ENCODE peak calls at places on chromosomes 3 and 15, in six cellular contexts. U, L, F, N, C and P are unnamed samples.

GRCh38 chr3:73766599-73767378 is 142.0 kb upstream of the PDZRN3 start:
- DNase-seq in C (no peak), F (no peak), U (no peak), L (no peak), N (no peak), P (no peak)

GRCh38 chr3:168475730-168476129 is 380.0 kb upstream of the GOLIM4 start:
- DNase-seq in F (no peak), N (no peak), L (no peak), C (no peak), U (no peak), P (no peak)

GRCh38 chr3:62585861-62586260 is 212.5 kb upstream of the FEZF2 start:
- DNase-seq in N (no peak), F (no peak), C (no peak), L (no peak), U (no peak), P (no peak)

GRCh38 chr15:44158111-44158510 is 37.0 kb downstream of the FRMD5 start:
- DNase-seq in C (no peak), N (no peak), F (no peak), U (no peak), L (no peak), P (no peak)

GRCh38 chr15:41943543-41944312 is 28.6 kb downstream of the EHD4 start:
- DNase-seq in L (no peak), U (no peak), N (no peak), C (no peak), F (no peak), P (no peak)

GRCh38 chr15:38193496-38193895 is 59.1 kb upstream of the SPRED1 start:
- DNase-seq in U (no peak), C (no peak), N (no peak), L (no peak), F (no peak), P (no peak)

GRCh38 chr3:20375302-20375701 is 189.3 kb upstream of the SGO1 start:
- DNase-seq in L (no peak), U (no peak), F (no peak), N (no peak), C (no peak), P (no peak)

GRCh38 chr15:28094732-28095521 is 4.2 kb downstream of the OCA2 start:
- DNase-seq in L (no peak), N (no peak), C (no peak), F (no peak), U (peak), P (no peak)

GRCh38 chr15:65344909-65345275 is 32.9 kb downstream of the IGDCC3 start:
- DNase-seq in C (no peak), L (no peak), F (no peak), U (no peak), N (no peak), P (no peak)

GRCh38 chr15:92051726-92052125 is 198.2 kb downstream of the SLCO3A1 start:
- DNase-seq in F (no peak), N (no peak), U (no peak), C (no peak), L (no peak), P (no peak)

GRCh38 chr15:44435893-44436667 is 8.7 kb downstream of the CTDSPL2 start:
- DNase-seq in U (no peak), C (no peak), F (no peak), N (no peak), L (no peak), P (no peak)

GRCh38 chr3:98573231-98573728 is 20.1 kb downstream of the CPOX start:
- DNase-seq in F (no peak), N (no peak), L (no peak), C (peak), U (no peak), P (no peak)

GRCh38 chr3:128550471-128551126 is 57.6 kb upstream of the GATA2 start:
- DNase-seq in L (no peak), U (no peak), F (no peak), N (no peak), C (no peak), P (no peak)

GRCh38 chr15:75725719-75726607 is 13.3 kb upstream of the CSPG4 start:
- DNase-seq in C (no peak), U (no peak), L (no peak), F (no peak), N (no peak), P (no peak)

GRCh38 chr3:159280326-159280725 is 478.5 kb downstream of the MFSD1 start:
- DNase-seq in C (no peak), F (no peak), U (no peak), L (no peak), N (no peak), P (no peak)

GRCh38 chr3:72155391-72156064 is 370.6 kb upstream of the PROK2 start:
- DNase-seq in C (peak), N (no peak), U (no peak), L (no peak), F (peak), P (no peak)

GRCh38 chr3:64438837-64439236 is 213.6 kb upstream of the PRICKLE2 start:
- DNase-seq in C (no peak), L (no peak), U (no peak), F (no peak), N (no peak), P (no peak)

GRCh38 chr3:167882057-167882667 is 146.6 kb downstream of the SERPINI1 start:
- DNase-seq in C (peak), N (no peak), L (no peak), U (no peak), F (peak), P (no peak)

GRCh38 chr15:80185152-80185551 is 32.4 kb downstream of the FAH start:
- DNase-seq in F (no peak), U (no peak), L (no peak), C (no peak), N (no peak), P (no peak)

GRCh38 chr3:64445318-64446300 is 220.3 kb upstream of the PRICKLE2 start:
- DNase-seq in L (no peak), F (no peak), C (no peak), U (peak), N (no peak), P (peak)

GRCh38 chr15:88256261-88257230 is at the start of gene NTRK3:
- DNase-seq in F (no peak), N (no peak), U (peak), L (no peak), C (no peak), P (no peak)

GRCh38 chr15:89768071-89768500 is 8.0 kb upstream of the MESP2 start:
- DNase-seq in C (no peak), U (no peak), L (no peak), N (no peak), F (no peak), P (no peak)

GRCh38 chr3:170633573-170633972 is 47.7 kb upstream of the SLC7A14 start:
- DNase-seq in N (no peak), F (no peak), L (no peak), U (no peak), C (peak), P (no peak)

GRCh38 chr15:80721476-80721875 is 26.4 kb downstream of the ABHD17C start:
- DNase-seq in L (no peak), N (no peak), U (no peak), F (no peak), C (no peak), P (no peak)

GRCh38 chr3:194871864-194872668 is 186.4 kb downstream of the FAM43A start:
- DNase-seq in C (no peak), N (no peak), U (no peak), F (no peak), L (no peak), P (no peak)

GRCh38 chr3:45793482-45794176 is 2.7 kb downstream of the SLC6A20 start:
- DNase-seq in C (no peak), U (no peak), L (no peak), N (no peak), F (no peak), P (no peak)

GRCh38 chr3:172407872-172408271 is 40.4 kb downstream of the GHSR start:
- DNase-seq in N (no peak), U (no peak), F (no peak), C (no peak), L (no peak), P (no peak)

GRCh38 chr15:81297147-81297572 is 26.8 kb downstream of the STARD5 start:
- DNase-seq in C (no peak), F (no peak), L (no peak), N (no peak), U (no peak), P (no peak)

GRCh38 chr3:34178415-34178814 is 380.0 kb downstream of the PDCD6IP start:
- DNase-seq in F (no peak), L (no peak), C (no peak), U (no peak), N (no peak), P (no peak)

GRCh38 chr3:13008114-13008995 is 64.9 kb downstream of the IQSEC1 start:
- DNase-seq in L (no peak), F (no peak), N (no peak), C (no peak), U (no peak), P (no peak)

GRCh38 chr3:179321585-179322322 is 1.1 kb upstream of the ZNF639 start:
- DNase-seq in L (no peak), C (peak), U (peak), F (peak), N (no peak), P (no peak)

GRCh38 chr15:88800026-88800425 is 3.2 kb upstream of the ACAN start:
- DNase-seq in F (no peak), C (no peak), U (no peak), N (no peak), L (no peak), P (no peak)

GRCh38 chr15:66763186-66764066 is 61.4 kb downstream of the SMAD6 start:
- DNase-seq in N (no peak), F (no peak), U (no peak), C (no peak), L (no peak), P (no peak)

GRCh38 chr3:118479376-118479775 is 555.3 kb downstream of the IGSF11 start:
- DNase-seq in C (no peak), F (no peak), U (no peak), N (no peak), L (no peak), P (no peak)

GRCh38 chr15:80476036-80476435 is 71.9 kb downstream of the ARNT2 start:
- DNase-seq in L (no peak), F (no peak), U (no peak), N (no peak), C (no peak), P (no peak)

GRCh38 chr3:119294402-119294888 is 262 bp downstream of the ARHGAP31 start:
- DNase-seq in L (no peak), C (no peak), U (peak), N (peak), F (no peak), P (peak)

GRCh38 chr15:52078876-52079700 is 33.5 kb downstream of the BCL2L10 start:
- DNase-seq in U (peak), L (no peak), F (peak), N (peak), C (peak), P (peak)

GRCh38 chr3:173111321-173111720 is 29.7 kb downstream of the SPATA16 start:
- DNase-seq in L (no peak), F (no peak), C (no peak), N (no peak), U (no peak), P (no peak)

GRCh38 chr3:155232605-155233004 is 60.9 kb downstream of the STRIT1 start:
- DNase-seq in N (no peak), C (peak), F (no peak), L (no peak), U (no peak), P (no peak)
- TF ChIP-seq POLR2AphosphoS5 in N (no peak), C (no peak), F (no peak), L (no peak), U (no peak), P (no peak)

DNA sequence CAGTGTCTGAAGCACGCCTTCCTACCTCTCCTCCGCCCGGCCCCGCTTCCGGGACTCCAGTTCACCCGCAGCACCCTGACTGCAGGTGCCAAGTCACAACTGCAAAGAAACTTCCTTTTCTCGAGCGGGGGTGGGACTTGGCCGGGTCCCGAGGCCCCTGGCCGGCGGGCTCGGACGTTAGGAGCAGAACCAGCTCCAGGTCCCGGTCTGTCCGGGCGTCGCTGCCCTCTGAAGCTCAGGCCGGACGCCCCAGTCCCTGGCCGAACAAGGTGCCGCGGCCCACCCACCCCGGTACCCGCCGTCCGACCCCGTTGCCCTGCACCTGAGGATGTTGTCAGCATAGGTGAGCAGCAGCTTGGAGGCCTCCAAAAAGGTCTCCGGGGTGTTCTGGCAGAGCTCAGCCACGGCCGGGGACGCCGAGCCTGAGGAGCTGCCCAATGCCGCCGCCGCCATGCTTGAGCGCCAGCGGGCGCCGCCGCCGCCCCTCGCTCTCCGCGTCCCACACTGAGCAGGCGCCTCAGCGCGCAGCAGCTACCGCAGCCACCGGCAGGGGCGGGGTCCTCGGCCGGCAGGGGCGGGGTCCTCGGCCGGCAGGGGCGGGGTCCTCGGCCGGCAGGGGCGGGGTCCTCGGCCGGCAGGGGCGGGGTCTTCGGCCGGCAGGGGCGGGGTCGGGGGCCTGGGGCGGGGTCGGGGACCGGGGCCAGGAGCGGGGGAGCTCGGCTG is at the start of gene NGLY1:
- DNase-seq in L (no peak), C (peak), N (peak), U (peak), F (peak), P (peak)
- TF ChIP-seq POLR2A in L (peak), C (peak), N (peak), U (peak), F (peak), P (peak)

GRCh38 chr15:61828008-61828407 is 232.2 kb downstream of the VPS13C start:
- DNase-seq in F (peak), N (no peak), U (no peak), L (no peak), C (peak), P (no peak)
- TF ChIP-seq TAF1 in F (no peak), N (no peak), U (no peak), L (no peak), C (no peak), P (no peak)

DNA sequence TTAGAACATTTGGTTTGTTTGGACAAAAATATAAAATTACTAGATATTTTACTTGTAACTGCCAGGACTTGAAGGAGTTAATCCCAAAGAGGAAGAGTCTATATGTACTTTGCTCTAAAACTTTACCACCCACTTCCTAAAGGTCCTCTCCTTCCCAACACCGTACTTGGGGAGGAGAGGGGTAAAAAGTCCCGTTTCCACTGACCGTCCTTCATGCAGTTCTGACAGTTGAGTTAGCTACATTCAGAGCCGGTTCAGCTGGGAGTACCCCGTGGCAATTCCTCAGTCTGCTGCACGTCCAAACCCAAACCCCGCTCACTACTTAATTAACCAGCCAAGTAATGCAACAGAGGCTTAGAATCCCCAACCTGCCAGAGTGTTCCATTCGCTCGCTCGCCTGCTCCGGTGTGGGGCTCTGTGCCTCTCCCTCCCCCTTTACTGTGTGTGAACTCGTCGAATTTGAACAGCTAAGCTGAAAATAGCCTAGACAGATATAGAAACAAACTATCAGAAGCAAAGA is 519.7 kb downstream of the FOXP1 start:
- DNase-seq in U (no peak), N (no peak), F (peak), L (no peak), C (peak), P (no peak)
- TF ChIP-seq POLR2AphosphoS5 in U (peak), N (no peak), F (peak), L (no peak), C (peak), P (no peak)

GRCh38 chr15:78265137-78265460 is 737 bp downstream of the DNAJA4 start:
- DNase-seq in C (no peak), N (no peak), U (no peak), L (no peak), F (no peak), P (no peak)

GRCh38 chr15:78263351-78263781 is 996 bp upstream of the DNAJA4 start:
- DNase-seq in L (no peak), N (no peak), C (peak), U (no peak), F (no peak), P (no peak)

GRCh38 chr15:78265752-78266224 is 1.4 kb downstream of the DNAJA4 start:
- DNase-seq in L (no peak), C (no peak), U (no peak), N (no peak), F (no peak), P (no peak)

GRCh38 chr15:78264304-78265136 is at the start of gene DNAJA4:
- DNase-seq in L (no peak), U (peak), N (peak), C (no peak), F (no peak), P (peak)

GRCh38 chr15:78263907-78264303 is 457 bp upstream of the DNAJA4 start:
- DNase-seq in C (no peak), U (no peak), L (no peak), F (no peak), N (no peak), P (no peak)
- TF ChIP-seq POLR2A in C (no peak), U (no peak), L (no peak), F (no peak), N (no peak), P (no peak)

GRCh38 chr3:40593351-40593750 is 68.6 kb downstream of the ZNF621 start:
- DNase-seq in L (no peak), C (no peak), U (no peak), F (no peak), N (no peak), P (no peak)
- TF ChIP-seq TAF1 in L (no peak), C (no peak), U (no peak), F (no peak), N (no peak), P (no peak)

GRCh38 chr3:129893616-129894070 is at the start of gene TMCC1:
- DNase-seq in F (peak), N (peak), C (peak), L (peak), U (peak), P (peak)
- TF ChIP-seq POLR2AphosphoS5 in F (peak), N (no peak), C (peak), L (peak), U (peak), P (no peak)

GRCh38 chr3:38500688-38501417 is 4.7 kb downstream of the EXOG start:
- DNase-seq in U (no peak), L (no peak), F (no peak), C (no peak), N (no peak), P (no peak)

GRCh38 chr3:38497026-38497425 is 886 bp downstream of the EXOG start:
- DNase-seq in U (no peak), C (peak), F (no peak), L (no peak), N (no peak), P (no peak)

GRCh38 chr3:38491215-38491614 is 4.9 kb upstream of the EXOG start:
- DNase-seq in L (no peak), U (no peak), F (no peak), C (no peak), N (no peak), P (no peak)

GRCh38 chr3:38493019-38493418 is 3.1 kb upstream of the EXOG start:
- DNase-seq in C (no peak), F (no peak), U (no peak), N (no peak), L (no peak), P (no peak)

GRCh38 chr3:38496131-38496910 is at the start of gene EXOG:
- DNase-seq in C (peak), U (peak), N (peak), F (peak), L (peak), P (peak)
- TF ChIP-seq POLR2A in C (peak), U (peak), N (peak), F (no peak), L (peak), P (peak)

GRCh38 chr3:14379842-14380241 is 22.6 kb upstream of the SLC6A6 start:
- DNase-seq in N (no peak), C (no peak), L (no peak), U (no peak), F (no peak), P (no peak)
- TF ChIP-seq TAF1 in N (no peak), C (no peak), L (no peak), U (no peak), F (no peak), P (no peak)